ENCODE peak calls at places on chromosomes 2 and 18, in eight cellular contexts. J is mammary epithelial cell, R is MM.1S, Q is right cardiac atrium, L is left lung, D is PC-9, E is lung, P is tibial artery. V is an unnamed sample.

GRCh38 chr2:142849818-142850217 is 27.6 kb upstream of the KYNU start:
- DNase-seq in P (no peak), L (no peak), D (no peak), J (no peak), R (no peak), Q (no peak), E (no peak), V (no peak)

GRCh38 chr2:152477347-152478092 is 142.5 kb downstream of the FMNL2 start:
- DNase-seq in Q (no peak), D (no peak), E (no peak), L (no peak), R (no peak), P (no peak), J (no peak), V (no peak)

GRCh38 chr18:72991379-72991778 is 123.6 kb upstream of the NETO1 start:
- DNase-seq in R (no peak), Q (no peak), D (no peak), J (no peak), E (no peak), P (no peak), L (no peak), V (no peak)

GRCh38 chr2:129766594-129766993 is 212.9 kb upstream of the RAB6C start:
- DNase-seq in E (no peak), L (no peak), Q (no peak), P (no peak), R (no peak), J (no peak), D (no peak), V (no peak)

GRCh38 chr2:109195193-109196045 is 66.4 kb downstream of the SH3RF3 start:
- DNase-seq in R (no peak), E (no peak), J (no peak), Q (peak; percentile 71), D (no peak), P (no peak), L (no peak), V (no peak)

GRCh38 chr2:19623488-19623887 is 265.1 kb upstream of the OSR1 start:
- DNase-seq in J (peak; percentile 90), E (no peak), P (no peak), R (no peak), L (no peak), D (no peak), Q (no peak), V (no peak)

GRCh38 chr2:180739070-180739469 is 241.3 kb upstream of the UBE2E3 start:
- DNase-seq in P (no peak), R (no peak), D (no peak), E (no peak), J (no peak), Q (no peak), L (no peak), V (no peak)

GRCh38 chr2:54261537-54261936 is 5.5 kb upstream of the TSPYL6 start:
- DNase-seq in J (no peak), E (no peak), P (no peak), R (no peak), D (no peak), L (no peak), Q (no peak), V (no peak)

GRCh38 chr18:8987250-8987649 is 115.2 kb upstream of the NDUFV2 start:
- DNase-seq in L (no peak), D (no peak), P (no peak), E (no peak), Q (no peak), R (no peak), J (peak; percentile 69), V (no peak)

GRCh38 chr2:123636232-123636631 is 388.9 kb upstream of the CNTNAP5 start:
- DNase-seq in E (no peak), R (no peak), J (no peak), Q (no peak), P (no peak), D (no peak), L (no peak), V (no peak)

GRCh38 chr2:10269291-10269690 is 33.4 kb upstream of the HPCAL1 start:
- DNase-seq in J (no peak), Q (no peak), P (no peak), L (peak; percentile 15), R (no peak), D (no peak), E (no peak), V (no peak)

GRCh38 chr2:178530625-178531142 is 50.4 kb downstream of the PLEKHA3 start:
- DNase-seq in D (no peak), P (no peak), Q (no peak), E (no peak), J (peak; percentile 50), L (no peak), R (peak; percentile 56), V (no peak)

GRCh38 chr2:190170673-190171072 is 108.1 kb upstream of the MSTN start:
- DNase-seq in E (no peak), P (no peak), D (no peak), L (no peak), J (no peak), R (no peak), Q (no peak), V (no peak)

GRCh38 chr18:25123438-25124225 is 228.3 kb downstream of the ZNF521 start:
- DNase-seq in J (no peak), D (no peak), Q (no peak), R (no peak), L (no peak), P (no peak), E (no peak), V (no peak)

GRCh38 chr2:170215019-170215418 is 37.1 kb downstream of the MYO3B start:
- DNase-seq in R (no peak), Q (no peak), P (no peak), D (no peak), J (no peak), L (no peak), E (no peak), V (no peak)

GRCh38 chr2:73859721-73860586 is 31.2 kb downstream of the STAMBP start:
- DNase-seq in J (peak; percentile 87), D (no peak), Q (no peak), E (no peak), R (no peak), L (no peak), P (no peak), V (no peak)

GRCh38 chr2:191983186-191983585 is 136.3 kb upstream of the CAVIN2 start:
- DNase-seq in J (no peak), E (no peak), D (no peak), Q (no peak), P (no peak), L (no peak), R (no peak), V (no peak)

GRCh38 chr2:64406407-64406774 is 47.6 kb upstream of the LGALSL start:
- DNase-seq in D (no peak), J (no peak), Q (peak; percentile 51), E (no peak), R (no peak), P (no peak), L (no peak), V (no peak)

GRCh38 chr2:233801357-233802131 is 23.4 kb downstream of the MROH2A start:
- DNase-seq in E (peak; percentile 24), L (no peak), P (no peak), D (peak; percentile 64), Q (no peak), R (peak; percentile 72), J (peak; percentile 61), V (no peak)

GRCh38 chr18:56641714-56642331 is 3.4 kb upstream of the TXNL1 start:
- DNase-seq in R (no peak), Q (no peak), J (peak; percentile 71), P (no peak), L (no peak), D (no peak), E (no peak), V (no peak)

GRCh38 chr2:8303322-8303832 is 378.5 kb upstream of the ID2 start:
- DNase-seq in E (peak; percentile 68), J (no peak), L (peak; percentile 77), P (peak; percentile 82), Q (peak; percentile 84), R (peak; percentile 80), D (no peak), V (peak; percentile 65)
- H3K4me1 ChIP-seq in E (no peaks in the 10 kb centered on the region), J (no peaks in the 10 kb centered on the region), L (no peaks in the 10 kb centered on the region), P (peaks cover 43% of the 10 kb centered on the region), Q (no peaks in the 10 kb centered on the region), R (peaks cover 28% of the 10 kb centered on the region), D (no peaks in the 10 kb centered on the region), V (peaks cover 53% of the 10 kb centered on the region)

GRCh38 chr18:58581265-58581664 is 47.6 kb downstream of the ALPK2 start:
- DNase-seq in D (peak; percentile 25), E (no peak), P (no peak), L (no peak), R (no peak), Q (no peak), J (peak; percentile 94), V (no peak)
- H3K27ac ChIP-seq in D (no peak overlapping the region), E (no peak overlapping the region), P (no peak overlapping the region), L (no peak overlapping the region), R (no peak overlapping the region), Q (no peak overlapping the region), J (no peak overlapping the region), V (no peak overlapping the region)

GRCh38 chr2:74919827-74920226 is 38.6 kb upstream of the POLE4 start:
- DNase-seq in J (peak; percentile 26), D (peak; percentile 64), P (peak; percentile 32), R (peak; percentile 36), L (peak; percentile 75), E (peak; percentile 73), Q (peak; percentile 84), V (peak; percentile 73)
- H3K4me3 ChIP-seq in J (peak overlapping the region; percentile 9), D (peak overlapping the region; percentile 60), P (no peak overlapping the region), R (peak overlapping the region; percentile 77), L (no peak overlapping the region), E (peak overlapping the region; percentile 6), Q (peak overlapping the region; percentile 11), V (no peak overlapping the region)

DNA sequence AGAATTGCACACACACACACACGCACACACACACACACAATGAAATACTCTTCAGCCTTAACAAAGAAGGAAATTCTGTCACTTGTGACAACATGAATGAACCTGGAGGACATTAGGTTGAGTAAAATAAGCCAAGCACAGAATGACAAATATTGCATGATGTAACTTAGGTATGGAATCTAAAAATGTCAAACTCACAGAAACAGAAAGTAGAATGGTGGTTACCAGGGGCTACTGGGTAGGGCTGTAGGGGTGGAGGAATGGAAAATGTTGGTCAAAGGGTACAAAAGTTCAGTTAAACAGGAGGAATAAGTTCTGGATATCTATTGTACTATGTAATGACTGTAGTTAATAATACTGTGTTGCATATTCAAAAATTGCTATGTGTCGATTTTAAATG is 29.5 kb downstream of the SCN2A start:
- DNase-seq in E (no peak), L (no peak), R (peak; percentile 26), J (no peak), P (no peak), D (no peak), Q (no peak), V (no peak)
- H3K4me1 ChIP-seq in E (no peaks in the 10 kb centered on the region), L (no peaks in the 10 kb centered on the region), R (peaks cover 6% of the 10 kb centered on the region), J (no peaks in the 10 kb centered on the region), P (peaks cover 5% of the 10 kb centered on the region), D (no peaks in the 10 kb centered on the region), Q (no peaks in the 10 kb centered on the region), V (no peaks in the 10 kb centered on the region)

DNA sequence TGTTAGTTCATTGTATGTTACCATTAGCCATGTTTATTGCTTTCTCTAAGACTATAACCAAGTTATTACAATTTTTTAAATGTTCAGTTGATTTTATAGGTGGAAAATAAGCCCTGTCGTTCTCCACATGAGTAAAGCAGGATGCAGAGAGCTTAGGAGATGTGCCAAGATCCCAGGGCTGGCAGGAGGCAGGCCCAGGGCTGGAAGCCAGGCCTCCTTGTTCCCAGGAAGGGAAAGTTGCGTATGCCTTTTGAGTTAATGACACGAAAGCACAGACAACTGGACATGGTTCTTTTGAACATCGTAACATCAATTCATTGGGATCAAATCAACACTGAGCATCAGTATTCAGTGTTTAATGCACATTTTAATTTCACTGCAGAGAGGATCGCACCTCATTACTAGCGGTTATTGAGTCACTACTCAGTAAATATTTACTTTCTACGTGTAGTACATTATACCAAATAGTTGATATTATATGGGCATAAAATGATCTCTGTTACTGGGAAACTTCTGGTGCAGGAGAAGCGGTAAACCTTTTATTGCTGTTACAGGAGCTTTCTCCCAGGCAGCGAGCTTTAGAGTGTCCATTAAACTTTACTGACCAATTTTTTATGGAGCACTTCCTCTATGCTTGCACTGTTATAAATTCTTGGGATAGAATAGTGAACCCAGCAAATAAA is 60.0 kb downstream of the RNF144A start:
- DNase-seq in E (peak; percentile 43), P (no peak), L (no peak), D (no peak), Q (peak; percentile 84), J (no peak), R (no peak), V (no peak)
- H3K27ac ChIP-seq in E (no peak overlapping the region), P (no peak overlapping the region), L (peak overlapping the region; percentile 0), D (no peak overlapping the region), Q (no peak overlapping the region), J (no peak overlapping the region), R (no peak overlapping the region), V (no peak overlapping the region)